ENCODE peak calls at places on chromosomes 5 and 9, in five cellular contexts. S, J, R, H and P are unnamed samples.
A peak's percentile ranks its signal among the peaks of the same experiment; 100 is the strongest.

GRCh38 chr9:37337301-37337905 is 85.1 kb upstream of the GRHPR start:
- DNase-seq in S (no peak), R (no peak), J (no peak), H (no peak), P (no peak)

GRCh38 chr9:72478993-72479392 is 42.4 kb upstream of the TMC1 start:
- DNase-seq in R (no peak), S (no peak), H (no peak), J (no peak), P (no peak)

GRCh38 chr5:76426391-76426802 is 23.3 kb downstream of the IQGAP2 start:
- DNase-seq in S (no peak), J (no peak), R (no peak), H (no peak), P (no peak)

GRCh38 chr9:5817776-5818336 is 15.1 kb downstream of the ERMP1 start:
- DNase-seq in R (no peak), H (no peak), J (no peak), S (no peak), P (no peak)

GRCh38 chr5:14901462-14902051 is 30.0 kb upstream of the ANKH start:
- DNase-seq in J (peak; percentile 32), R (no peak), S (peak; percentile 81), H (no peak), P (no peak)

GRCh38 chr5:166772770-166773169 is 1518.7 kb upstream of the WWC1 start:
- DNase-seq in S (no peak), H (no peak), R (no peak), J (no peak), P (no peak)

GRCh38 chr5:172706796-172707195 is 64.2 kb downstream of the DUSP1 start:
- DNase-seq in R (no peak), J (no peak), H (no peak), S (no peak), P (peak; percentile 56)

GRCh38 chr9:134437417-134438203 is 111.4 kb downstream of the RXRA start:
- DNase-seq in R (no peak), S (no peak), J (no peak), H (peak; percentile 60), P (no peak)

GRCh38 chr9:130820135-130820738 is 14.8 kb upstream of the ABL1 start:
- DNase-seq in S (no peak), R (no peak), H (no peak), J (no peak), P (no peak)

GRCh38 chr9:34651876-34652602 is at the start of gene IL11RA:
- DNase-seq in J (peak; percentile 92), H (peak; percentile 69), R (peak; percentile 95), S (no peak), P (peak; percentile 92)

GRCh38 chr5:93512799-93513198 is 68.2 kb downstream of the NR2F1-AS1 start:
- DNase-seq in H (no peak), J (no peak), R (no peak), S (peak; percentile 38), P (no peak)

GRCh38 chr5:112703866-112704820 is 33.5 kb upstream of the APC start:
- DNase-seq in R (peak; percentile 60), S (no peak), H (no peak), J (no peak), P (peak; percentile 49)
- H3K27me3 ChIP-seq in R (no peaks in the 10 kb centered on the region), S (no peaks in the 10 kb centered on the region), H (no peaks in the 10 kb centered on the region), J (no peaks in the 10 kb centered on the region), P (no peaks in the 10 kb centered on the region)

DNA sequence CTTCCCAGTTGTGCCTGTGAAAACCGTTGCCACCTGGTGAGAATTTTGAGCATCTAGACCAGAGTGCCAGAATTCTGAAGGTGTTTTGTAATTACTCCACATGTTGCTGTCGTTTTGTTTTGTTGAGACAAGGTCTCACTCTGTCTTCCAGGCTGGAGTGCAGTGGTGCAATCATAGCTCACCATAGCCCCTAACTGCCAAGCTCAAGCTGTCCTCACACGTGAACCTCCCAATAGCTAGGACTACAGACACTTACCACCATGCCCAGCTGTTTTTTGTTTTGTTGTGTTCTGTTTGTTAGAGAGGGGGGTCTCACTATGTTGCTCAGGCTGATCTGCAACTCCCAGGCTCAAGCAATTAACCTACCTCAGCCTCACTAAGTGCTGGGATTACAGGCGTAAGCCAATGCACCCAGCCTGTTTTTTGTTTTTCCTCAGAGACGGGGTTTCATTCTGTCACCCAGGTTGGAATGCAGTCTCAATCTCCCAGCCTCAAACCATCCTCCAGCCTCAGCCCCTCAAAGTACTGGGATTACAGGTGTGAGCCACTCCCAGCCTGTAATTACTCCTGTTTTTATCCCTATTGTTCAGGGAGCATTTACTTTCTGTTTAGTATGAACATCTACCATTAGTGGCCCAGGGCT is 121.1 kb upstream of the DMRT1 start:
- DNase-seq in H (no peak), S (no peak), J (no peak), R (no peak), P (no peak)
- H3K4me3 ChIP-seq in H (no peak overlapping the region), S (no peak overlapping the region), J (peak overlapping the region; percentile 31), R (no peak overlapping the region), P (no peak overlapping the region)

GRCh38 chr5:56518820-56519219 is 285.7 kb upstream of the ANKRD55 start:
- DNase-seq in R (no peak), H (no peak), S (no peak), J (no peak), P (no peak)

GRCh38 chr5:56515011-56515410 is 281.9 kb upstream of the ANKRD55 start:
- DNase-seq in S (no peak), H (no peak), J (no peak), R (no peak), P (no peak)

GRCh38 chr5:56516034-56516433 is 282.9 kb upstream of the ANKRD55 start:
- DNase-seq in S (no peak), J (no peak), R (no peak), H (no peak), P (no peak)

GRCh38 chr5:56516441-56516840 is 283.3 kb upstream of the ANKRD55 start:
- DNase-seq in H (no peak), R (no peak), J (no peak), S (no peak), P (no peak)

GRCh38 chr5:56516936-56517521 is 283.9 kb upstream of the ANKRD55 start:
- DNase-seq in R (peak; percentile 35), J (peak; percentile 61), S (no peak), H (peak; percentile 37), P (no peak)
- H3K27me3 ChIP-seq in R (no peaks in the 10 kb centered on the region), J (no peaks in the 10 kb centered on the region), S (peaks cover 18% of the 10 kb centered on the region), H (no peaks in the 10 kb centered on the region), P (no peaks in the 10 kb centered on the region)

GRCh38 chr9:91164724-91165520 is 196.8 kb downstream of the AUH start:
- DNase-seq in H (peak; percentile 79), S (peak; percentile 97), J (peak; percentile 60), R (peak; percentile 26), P (peak; percentile 83)
- H3K4me3 ChIP-seq in H (no peak overlapping the region), S (no peak overlapping the region), J (no peak overlapping the region), R (no peak overlapping the region), P (no peak overlapping the region)